ENCODE peak calls at places on chromosomes 5 and 9, in six cellular contexts. W is colonic mucosa; A is GM03348; P is endodermal cell; B is pancreas; X is CD4-positive, CD25-positive, alpha-beta regulatory T cell. M is an unnamed sample.
A peak's percentile ranks its signal among the peaks of the same experiment; 100 is the strongest.

GRCh38 chr5:73822989-73823339 is 197.0 kb downstream of the ARHGEF28 start:
- DNase-seq in B (no peak), A (no peak), P (no peak), W (no peak), X (no peak), M (no peak)

GRCh38 chr9:8208465-8208864 is 408.9 kb upstream of the DMAC1 start:
- DNase-seq in X (no peak), P (no peak), W (no peak), B (no peak), A (no peak), M (no peak)

GRCh38 chr5:169871816-169872215 is 108.5 kb downstream of the INSYN2B start:
- DNase-seq in W (no peak), B (no peak), P (no peak), A (no peak), X (no peak), M (no peak)

GRCh38 chr5:14357861-14358260 is 214.7 kb downstream of the TRIO start:
- DNase-seq in A (no peak), P (peak; percentile 84), X (no peak), B (no peak), W (no peak), M (no peak)

GRCh38 chr5:34521628-34522290 is 134.4 kb upstream of the RAI14 start:
- DNase-seq in X (no peak), A (no peak), P (no peak), B (no peak), W (no peak), M (no peak)

GRCh38 chr9:32968101-32969011 is 33.1 kb downstream of the APTX start:
- DNase-seq in W (peak; percentile 63), P (peak; percentile 85), B (peak; percentile 82), X (peak; percentile 38), A (peak; percentile 71), M (peak; percentile 68)

GRCh38 chr5:140546851-140547507 is 483 bp upstream of the EIF4EBP3 start:
- DNase-seq in W (peak; percentile 41), P (peak; percentile 61), A (no peak), X (no peak), B (no peak), M (peak; percentile 70)

GRCh38 chr9:135370411-135371375 is 108.9 kb upstream of the PPP1R26 start:
- DNase-seq in X (no peak), P (no peak), A (no peak), W (no peak), B (no peak), M (no peak)

GRCh38 chr9:119761737-119762136 is 392.5 kb upstream of the BRINP1 start:
- DNase-seq in X (no peak), B (no peak), W (no peak), A (no peak), P (no peak), M (no peak)

GRCh38 chr5:178350361-178351220 is 118.0 kb upstream of the PHYKPL start:
- DNase-seq in A (no peak), W (no peak), B (peak; percentile 48), X (no peak), P (no peak), M (no peak)

GRCh38 chr5:76742586-76742985 is 26.7 kb downstream of the F2R start:
- DNase-seq in P (no peak), B (no peak), X (no peak), A (no peak), W (no peak), M (no peak)

GRCh38 chr5:123428521-123429220 is 5.5 kb upstream of the CEP120 start:
- DNase-seq in B (no peak), W (no peak), A (no peak), P (no peak), X (no peak), M (no peak)

GRCh38 chr9:129938291-129938979 is 103.2 kb downstream of the USP20 start:
- DNase-seq in P (no peak), X (no peak), B (no peak), W (no peak), A (peak; percentile 68), M (no peak)

GRCh38 chr9:128689293-128689770 is 310 bp downstream of the SET start:
- DNase-seq in W (peak; percentile 45), P (peak; percentile 81), X (peak; percentile 60), B (no peak), A (no peak), M (peak; percentile 60)

GRCh38 chr5:122507581-122507980 is 195.5 kb downstream of the SNCAIP start:
- DNase-seq in A (no peak), X (no peak), W (no peak), B (no peak), P (no peak), M (no peak)

GRCh38 chr9:114503009-114503408 is 2.3 kb downstream of the WHRN start:
- DNase-seq in P (no peak), A (no peak), X (no peak), B (no peak), W (no peak), M (no peak)

GRCh38 chr5:459562-460412 is 16.8 kb downstream of the EXOC3 start:
- DNase-seq in P (peak; percentile 17), W (no peak), X (no peak), B (peak; percentile 49), A (no peak), M (peak; percentile 19)

GRCh38 chr9:122127396-122127798 is 32.2 kb downstream of the NDUFA8 start:
- DNase-seq in X (no peak), B (no peak), A (no peak), P (peak; percentile 59), W (no peak), M (no peak)

GRCh38 chr5:150407097-150407720 is 5.5 kb downstream of the CD74 start:
- DNase-seq in W (no peak), X (no peak), B (no peak), P (no peak), A (no peak), M (no peak)

GRCh38 chr5:69049151-69049550 is 44.7 kb upstream of the SLC30A5 start:
- DNase-seq in B (no peak), W (no peak), X (no peak), P (no peak), A (no peak), M (no peak)

GRCh38 chr9:94011134-94011533 is 56.0 kb upstream of the BARX1 start:
- DNase-seq in W (peak; percentile 29), A (peak; percentile 55), P (no peak), X (no peak), B (no peak), M (no peak)

GRCh38 chr5:38994329-38994927 is 79.8 kb downstream of the RICTOR start:
- DNase-seq in B (no peak), W (peak; percentile 26), X (no peak), A (peak; percentile 64), P (peak; percentile 66), M (no peak)

GRCh38 chr5:157265714-157266285 is at the start of gene CYFIP2:
- DNase-seq in P (peak; percentile 92), B (peak; percentile 88), A (peak; percentile 92), X (peak; percentile 83), W (peak; percentile 72), M (peak; percentile 84)

GRCh38 chr9:36423196-36423595 is 23.1 kb upstream of the RNF38 start:
- DNase-seq in A (no peak), P (no peak), B (no peak), X (no peak), W (no peak), M (no peak)

GRCh38 chr9:112194969-112195431 is 19.9 kb upstream of the SUSD1 start:
- DNase-seq in X (no peak), B (no peak), P (no peak), W (no peak), A (no peak), M (no peak)

GRCh38 chr9:117354252-117354847 is 60.5 kb downstream of the ASTN2 start:
- DNase-seq in A (no peak), X (no peak), W (no peak), P (no peak), B (no peak), M (no peak)

GRCh38 chr5:59525957-59526356 is 367.6 kb downstream of the PDE4D start:
- DNase-seq in P (no peak), A (peak; percentile 14), W (no peak), B (no peak), X (no peak), M (no peak)

GRCh38 chr9:91954841-91955471 is 4.9 kb upstream of the ROR2 start:
- DNase-seq in A (peak; percentile 83), X (no peak), W (peak; percentile 77), B (no peak), P (peak; percentile 92), M (peak; percentile 76)

GRCh38 chr9:93629920-93630319 is 53.5 kb downstream of the PHF2 start:
- DNase-seq in B (no peak), A (no peak), X (no peak), P (no peak), W (peak; percentile 13), M (no peak)

GRCh38 chr5:609088-609370 is 3.1 kb upstream of the CEP72 start:
- DNase-seq in P (no peak), W (no peak), A (no peak), X (no peak), B (no peak), M (no peak)

GRCh38 chr5:104266161-104266560 is 703.6 kb upstream of the NUDT12 start:
- DNase-seq in X (no peak), P (no peak), B (no peak), W (no peak), A (no peak), M (no peak)

GRCh38 chr5:174760721-174761120 is 36.3 kb downstream of the MSX2 start:
- DNase-seq in B (no peak), A (no peak), X (no peak), W (no peak), P (no peak), M (no peak)

GRCh38 chr9:27377811-27378345 is 80.9 kb upstream of the EQTN start:
- DNase-seq in B (no peak), P (no peak), W (no peak), X (no peak), A (no peak), M (no peak)

GRCh38 chr5:158802941-158803341 is 296.8 kb downstream of the EBF1 start:
- DNase-seq in A (peak; percentile 38), X (no peak), W (no peak), P (no peak), B (no peak), M (no peak)

M was measured in left colon.